ENCODE peak calls at places on chromosomes 7 and 10, in eight cellular contexts. V is adrenal gland, J is GM12892, T is IMR-90, A is body of pancreas, Z is esophagus muscularis mucosa, L is NB4, R is sigmoid colon. M is an unnamed sample.

GRCh38 chr10:125149278-125150047 is 10.9 kb downstream of the CTBP2 start:
- DNase-seq in L (peak), Z (no peak), A (peak), T (peak), R (peak), V (peak), J (no peak), M (peak)

GRCh38 chr10:59513558-59513957 is 151.2 kb upstream of the FAM13C start:
- DNase-seq in V (no peak), A (no peak), L (no peak), T (peak), Z (no peak), J (no peak), R (no peak), M (no peak)

GRCh38 chr7:141024668-141025067 is 9.9 kb upstream of the MRPS33 start:
- DNase-seq in V (no peak), L (no peak), T (no peak), R (no peak), Z (no peak), A (no peak), J (no peak), M (no peak)

GRCh38 chr7:2266911-2267310 is 24.9 kb downstream of the NUDT1 start:
- DNase-seq in A (no peak), L (no peak), Z (no peak), R (no peak), J (no peak), T (peak), V (no peak), M (no peak)

GRCh38 chr10:128568979-128569378 is 442.8 kb upstream of the MKI67 start:
- DNase-seq in R (no peak), A (no peak), V (no peak), L (no peak), T (no peak), J (no peak), Z (peak), M (no peak)

GRCh38 chr10:652226-652625 is 37.2 kb downstream of the DIP2C start:
- DNase-seq in T (no peak), J (no peak), V (no peak), Z (no peak), R (peak), A (no peak), L (no peak), M (no peak)

GRCh38 chr7:150406311-150406564 is 27.1 kb downstream of the ZNF775 start:
- DNase-seq in Z (no peak), L (peak), A (no peak), R (no peak), T (no peak), J (no peak), V (peak), M (peak)

GRCh38 chr10:71396084-71396713 is 521 bp upstream of the CDH23 start:
- DNase-seq in A (peak), L (no peak), T (no peak), Z (no peak), R (peak), V (peak), J (no peak), M (peak)

GRCh38 chr7:40918701-40919271 is 784.0 kb downstream of the SUGCT start:
- DNase-seq in T (peak), L (no peak), J (no peak), Z (no peak), V (no peak), A (no peak), R (no peak), M (no peak)

GRCh38 chr7:135678612-135679575 is 16.6 kb downstream of the STMP1 start:
- DNase-seq in Z (no peak), V (peak), T (peak), R (peak), A (peak), L (no peak), J (no peak), M (no peak)

GRCh38 chr10:48466611-48467240 is 138.1 kb downstream of the ARHGAP22 start:
- DNase-seq in R (no peak), Z (no peak), V (peak), J (no peak), A (no peak), T (no peak), L (no peak), M (no peak)

GRCh38 chr7:101952355-101953247 is 135.2 kb downstream of the CUX1 start:
- DNase-seq in T (peak), Z (no peak), L (peak), A (peak), V (no peak), R (peak), J (no peak), M (no peak)

GRCh38 chr10:113053881-113054280 is 103.8 kb downstream of the TCF7L2 start:
- DNase-seq in A (no peak), J (no peak), R (peak), V (no peak), T (no peak), L (no peak), Z (no peak), M (no peak)

GRCh38 chr10:111109506-111110242 is 32.8 kb downstream of the ADRA2A start:
- DNase-seq in A (no peak), V (no peak), R (no peak), J (no peak), L (no peak), Z (no peak), T (no peak), M (no peak)

GRCh38 chr7:104275900-104276299 is 52.5 kb upstream of the LHFPL3 start:
- DNase-seq in R (no peak), V (no peak), J (no peak), L (peak), A (no peak), T (peak), Z (no peak), M (no peak)

GRCh38 chr7:90194911-90195809 is 16.4 kb upstream of the STEAP2 start:
- DNase-seq in J (no peak), A (no peak), V (no peak), R (no peak), T (no peak), L (no peak), Z (no peak), M (no peak)

DNA sequence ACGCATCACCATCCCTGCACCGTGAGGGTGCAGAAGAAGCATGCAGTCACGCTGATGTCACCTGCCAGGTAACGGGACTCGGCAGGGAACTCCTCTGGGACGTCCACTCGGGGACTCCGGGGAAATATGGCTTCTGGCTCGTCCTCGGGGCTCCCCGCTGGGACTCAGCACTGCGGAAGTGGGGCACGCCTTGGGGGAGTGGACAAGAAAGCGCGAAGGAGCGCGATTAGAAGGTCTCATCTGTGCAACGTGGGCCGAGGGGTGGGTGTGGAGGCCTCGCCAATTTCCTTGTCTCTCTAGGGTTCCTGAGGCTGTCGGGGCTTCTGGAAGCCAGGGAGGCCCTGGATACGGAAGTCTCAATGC is 949 bp downstream of the ANKMY2 start:
- DNase-seq in T (peak), R (peak), J (no peak), V (peak), A (peak), Z (no peak), L (peak), M (peak)
- TF ChIP-seq POLR2A in T (no peak), R (peak), J (no peak), V (no peak), A (no peak), Z (no peak), L (peak), M (peak)

DNA sequence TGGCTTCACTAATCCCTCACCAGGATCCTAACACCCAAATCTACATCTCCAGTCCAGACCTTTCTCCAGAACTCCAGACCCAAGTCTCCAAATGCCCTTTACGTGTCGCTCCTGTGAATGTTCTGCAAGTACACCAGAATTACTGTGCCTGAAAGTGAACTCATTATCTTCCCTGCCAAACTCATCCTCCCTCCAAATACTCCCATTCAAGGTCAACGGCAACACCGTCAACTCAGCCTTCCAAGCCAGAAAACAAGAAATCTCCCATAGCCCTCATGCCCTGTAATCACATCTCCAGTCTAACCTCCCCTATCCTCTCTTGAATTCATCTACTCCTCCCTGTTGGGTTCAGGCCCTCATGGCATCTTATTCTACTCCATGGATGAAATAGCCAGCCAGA is 12.3 kb downstream of the CREB3L2 start:
- DNase-seq in V (no peak), Z (no peak), T (peak), J (no peak), A (no peak), L (no peak), R (no peak), M (no peak)
- TF ChIP-seq POLR2A in V (no peak), Z (no peak), T (no peak), J (no peak), A (no peak), L (no peak), R (no peak), M (no peak)

GRCh38 chr10:36465604-36466379 is 659.6 kb upstream of the ANKRD30A start:
- DNase-seq in J (no peak), T (no peak), R (no peak), V (no peak), L (no peak), A (no peak), Z (no peak), M (no peak)
- TF ChIP-seq POLR2A in J (no peak), T (no peak), R (no peak), V (no peak), L (no peak), A (no peak), Z (no peak), M (no peak)

DNA sequence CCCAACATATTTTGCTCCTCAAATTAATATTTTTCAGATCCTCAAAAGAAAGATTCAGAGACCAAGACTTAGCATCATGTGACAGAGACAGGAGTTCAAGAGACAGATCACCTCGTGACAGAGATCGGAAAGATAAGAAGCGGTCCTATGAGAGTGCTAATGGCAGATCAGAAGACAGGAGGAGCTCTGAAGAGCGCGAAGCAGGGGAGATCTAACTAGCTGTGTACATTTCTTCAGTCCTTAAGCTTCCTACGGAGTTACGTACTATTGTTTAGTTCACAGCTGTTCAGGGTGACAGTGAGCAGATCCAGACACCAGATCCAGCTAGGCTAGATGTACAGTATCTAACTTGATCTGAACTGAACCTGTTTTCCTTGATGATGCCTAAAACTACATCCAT is 61.3 kb downstream of the KLRG2 start:
- DNase-seq in A (no peak), T (no peak), L (no peak), Z (no peak), V (no peak), R (peak), J (no peak), M (peak)
- TF ChIP-seq POLR2A in A (no peak), T (no peak), L (no peak), Z (no peak), V (no peak), R (no peak), J (no peak), M (no peak)

GRCh38 chr10:33335550-33335799 is 1.0 kb upstream of the NRP1 start:
- DNase-seq in J (peak), A (no peak), R (no peak), T (no peak), Z (no peak), L (no peak), V (no peak), M (no peak)
- TF ChIP-seq POLR2A in J (no peak), A (no peak), R (no peak), T (no peak), Z (no peak), L (no peak), V (no peak), M (no peak)

GRCh38 chr10:91604936-91605534 is 27.8 kb downstream of the PPP1R3C start:
- DNase-seq in J (no peak), Z (no peak), L (no peak), R (no peak), T (peak), V (no peak), A (no peak), M (no peak)
- TF ChIP-seq POLR2A in J (no peak), Z (no peak), L (no peak), R (no peak), T (no peak), V (no peak), A (no peak), M (no peak)

GRCh38 chr10:97445357-97445721 is 467 bp downstream of the EXOSC1 start:
- DNase-seq in V (no peak), Z (no peak), T (no peak), R (no peak), J (no peak), L (no peak), A (no peak), M (peak)

GRCh38 chr10:97444212-97444611 is 1.6 kb downstream of the EXOSC1 start:
- DNase-seq in A (no peak), Z (no peak), J (no peak), T (no peak), V (no peak), L (no peak), R (no peak), M (no peak)

GRCh38 chr10:97450828-97451227 is 4.9 kb downstream of the ZDHHC16 start:
- DNase-seq in Z (no peak), L (no peak), T (no peak), R (no peak), A (no peak), J (no peak), V (no peak), M (no peak)

GRCh38 chr10:97442277-97442676 is 3.5 kb downstream of the EXOSC1 start:
- DNase-seq in V (no peak), A (no peak), J (no peak), Z (no peak), R (no peak), L (no peak), T (no peak), M (no peak)

GRCh38 chr10:97445722-97446639 is at the start of the genes EXOSC1 and ZDHHC16:
- DNase-seq in A (peak), L (peak), Z (peak), J (peak), R (peak), T (peak), V (peak), M (peak)
- TF ChIP-seq POLR2A in A (peak), L (peak), Z (peak), J (peak), R (no peak), T (peak), V (peak), M (peak)

GRCh38 chr7:120994512-120995363 is 6.2 kb downstream of the CPED1 start:
- DNase-seq in Z (no peak), A (no peak), L (no peak), R (no peak), T (no peak), V (no peak), J (no peak), M (no peak)
- TF ChIP-seq POLR2A in Z (no peak), A (no peak), L (no peak), R (no peak), T (no peak), V (no peak), J (no peak), M (no peak)

M was measured in erythroblast.